ENCODE peak calls at places on chromosomes 16 and 17, in five cellular contexts. D, X, F, I and C are unnamed samples.

GRCh38 chr17:41107941-41108445 is 2.8 kb downstream of the KRTAP4-9 start:
- DNase-seq in F (no peak), D (no peak), I (no peak), X (no peak), C (no peak)

GRCh38 chr16:66574081-66574480 is 5.2 kb upstream of the CMTM2 start:
- DNase-seq in I (no peak), F (no peak), X (no peak), D (no peak), C (no peak)

GRCh38 chr17:3859895-3860294 is 13.8 kb upstream of the NCBP3 start:
- DNase-seq in X (no peak), I (peak; percentile 14), D (no peak), F (no peak), C (no peak)

GRCh38 chr17:78748048-78748729 is 33.9 kb downstream of the CYTH1 start:
- DNase-seq in I (no peak), X (no peak), F (peak; percentile 90), D (no peak), C (no peak)

GRCh38 chr17:9729034-9729650 is 62.2 kb downstream of the DHRS7C start:
- DNase-seq in F (peak; percentile 47), I (peak; percentile 63), X (peak; percentile 46), D (peak; percentile 8), C (peak; percentile 63)

GRCh38 chr16:31476305-31477219 is 4.6 kb downstream of the TGFB1I1 start:
- DNase-seq in X (peak; percentile 94), I (peak; percentile 59), F (peak; percentile 63), D (no peak), C (no peak)

GRCh38 chr16:976389-976931 is 5.1 kb upstream of the SOX8 start:
- DNase-seq in I (no peak), F (no peak), D (no peak), X (no peak), C (no peak)

GRCh38 chr17:40963838-40964237 is 2.9 kb downstream of the KRT39 start:
- DNase-seq in I (peak; percentile 19), D (no peak), X (peak; percentile 40), F (no peak), C (peak; percentile 23)

GRCh38 chr16:149024-149675 is 3.3 kb upstream of the HBZ start:
- DNase-seq in F (no peak), D (no peak), I (peak; percentile 75), X (no peak), C (no peak)

DNA sequence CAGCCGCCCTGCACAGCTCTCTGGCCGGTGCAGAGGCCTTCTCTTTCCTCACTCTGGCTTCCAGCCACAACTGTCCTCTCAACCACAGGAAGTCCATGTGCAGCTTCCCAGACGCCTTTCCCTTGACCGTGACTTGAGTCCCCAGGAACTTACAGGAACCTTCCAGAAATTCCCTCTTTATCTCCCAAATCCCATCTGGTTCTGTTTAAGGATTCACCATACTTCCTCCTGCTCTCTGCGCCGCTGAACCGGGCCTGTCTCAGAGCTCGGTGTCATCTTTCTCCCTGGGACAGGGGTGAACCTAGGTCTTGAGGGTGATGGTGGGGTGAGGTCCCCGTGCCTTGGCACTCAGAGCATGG is 65.2 kb upstream of the ZNF469 start:
- DNase-seq in D (no peak), X (no peak), I (no peak), F (no peak), C (no peak)
- TF ChIP-seq FOXM1 in D (no peak), X (no peak), I (no peak), F (no peak), C (no peak)

GRCh38 chr16:86015606-86016005 is 116.6 kb downstream of the IRF8 start:
- DNase-seq in D (no peak), F (no peak), X (no peak), I (no peak), C (no peak)

GRCh38 chr16:86016201-86016965 is 117.4 kb downstream of the IRF8 start:
- DNase-seq in X (peak; percentile 63), F (peak; percentile 47), D (peak; percentile 59), I (peak; percentile 73), C (peak; percentile 73)

GRCh38 chr16:86019446-86020047 is 120.6 kb downstream of the IRF8 start:
- DNase-seq in X (peak; percentile 33), I (no peak), F (no peak), D (no peak), C (peak; percentile 33)

GRCh38 chr16:86020971-86021370 is 122.0 kb downstream of the IRF8 start:
- DNase-seq in X (no peak), F (no peak), I (no peak), D (no peak), C (no peak)

GRCh38 chr16:86018487-86018886 is 119.5 kb downstream of the IRF8 start:
- DNase-seq in D (no peak), I (no peak), F (no peak), X (no peak), C (no peak)
- TF ChIP-seq FOXM1 in D (no peak), I (no peak), F (no peak), X (no peak), C (no peak)

DNA sequence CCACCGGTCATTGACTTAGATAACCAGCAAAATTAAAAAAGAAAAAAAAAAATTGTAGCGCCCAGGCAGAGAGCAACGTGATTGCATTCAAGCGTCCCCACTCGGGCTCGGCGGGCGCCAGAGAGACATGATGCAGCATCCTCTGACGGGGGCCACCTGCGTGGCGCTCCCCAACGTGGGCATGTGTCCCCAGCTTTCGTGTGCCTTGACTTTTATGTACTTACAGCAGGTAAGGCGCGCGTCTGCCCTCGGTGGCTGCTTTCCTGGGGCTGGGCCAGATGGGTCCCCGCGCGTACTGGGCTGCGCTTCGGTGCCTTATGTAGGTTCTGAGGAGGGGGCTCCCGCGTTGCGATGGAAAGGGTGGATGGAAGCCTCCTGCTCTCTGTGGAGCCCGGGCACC is 28.4 kb upstream of the RBFOX1 start:
- DNase-seq in X (no peak), F (no peak), D (no peak), I (peak; percentile 21), C (no peak)
- TF ChIP-seq FOXM1 in X (no peak), F (no peak), D (no peak), I (no peak), C (no peak)

DNA sequence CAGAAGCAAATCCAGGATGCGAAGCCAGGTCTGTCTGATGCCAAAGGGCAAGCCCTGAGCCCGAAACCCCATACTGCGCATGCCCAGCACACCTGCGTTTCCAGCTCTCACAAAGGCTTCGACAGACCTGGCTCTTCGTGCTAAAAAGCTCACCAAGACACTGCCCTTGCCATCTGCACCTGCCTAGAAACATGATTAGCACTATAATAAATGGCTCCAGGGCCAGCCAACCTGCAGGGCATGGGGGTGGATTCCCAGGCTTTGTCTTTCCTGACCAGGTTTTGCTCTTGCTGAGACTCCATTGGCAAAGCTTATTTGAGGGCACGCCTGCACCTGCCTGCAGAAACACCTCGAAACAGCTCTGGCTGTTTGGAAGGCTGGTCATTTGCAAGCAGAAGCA is 14.4 kb upstream of the PLD6 start:
- DNase-seq in D (no peak), I (no peak), X (no peak), F (no peak), C (no peak)
- TF ChIP-seq FOXM1 in D (no peak), I (no peak), X (no peak), F (no peak), C (no peak)